ENCODE peak calls at places on chromosomes 13 and 19, in eight cellular contexts. Q is CD4-positive, CD25-positive, alpha-beta regulatory T cell; Y is PC-3; A is psoas muscle; J is SJCRH30; R is ovary; N is upper lobe of right lung; H is suprapubic skin. S is an unnamed sample.

GRCh38 chr19:43560687-43561086 is 14.6 kb downstream of the XRCC1 start:
- DNase-seq in Q (no peak), Y (no peak), A (no peak), J (no peak), R (no peak), N (no peak), H (no peak), S (peak; percentile 49)

GRCh38 chr13:61960981-61961380 is 545.3 kb upstream of the PCDH20 start:
- DNase-seq in Q (no peak), Y (no peak), A (no peak), J (no peak), R (no peak), N (no peak), H (no peak), S (no peak)

GRCh38 chr13:43878897-43879322 is 630 bp downstream of the CCDC122 start:
- DNase-seq in Q (no peak), Y (peak; percentile 45), A (peak; percentile 88), J (peak; percentile 65), R (no peak), N (peak; percentile 90), H (peak; percentile 86), S (peak; percentile 93)

GRCh38 chr19:46372901-46373572 is 26.1 kb downstream of the PPP5C start:
- DNase-seq in Q (no peak), Y (peak; percentile 5), A (no peak), J (no peak), R (peak; percentile 35), N (peak; percentile 60), H (peak; percentile 24), S (peak; percentile 76)

GRCh38 chr13:20206065-20206725 is 13.5 kb upstream of the GJB2 start:
- DNase-seq in Q (no peak), Y (no peak), A (no peak), J (no peak), R (no peak), N (no peak), H (no peak), S (no peak)

GRCh38 chr13:107867701-107868661 is 347.4 kb downstream of the LIG4 start:
- DNase-seq in Q (no peak), Y (peak; percentile 61), A (no peak), J (peak; percentile 21), R (no peak), N (peak; percentile 74), H (no peak), S (peak; percentile 75)

GRCh38 chr19:6516659-6517291 is 14.1 kb upstream of the TNFSF9 start:
- DNase-seq in Q (peak; percentile 86), Y (peak; percentile 93), A (peak; percentile 95), J (peak; percentile 44), R (peak; percentile 89), N (peak; percentile 96), H (peak; percentile 93), S (peak; percentile 95)

GRCh38 chr19:19782783-19783182 is 38.8 kb downstream of the ZNF506 start:
- DNase-seq in Q (no peak), Y (no peak), A (no peak), J (no peak), R (no peak), N (no peak), H (no peak), S (no peak)

DNA sequence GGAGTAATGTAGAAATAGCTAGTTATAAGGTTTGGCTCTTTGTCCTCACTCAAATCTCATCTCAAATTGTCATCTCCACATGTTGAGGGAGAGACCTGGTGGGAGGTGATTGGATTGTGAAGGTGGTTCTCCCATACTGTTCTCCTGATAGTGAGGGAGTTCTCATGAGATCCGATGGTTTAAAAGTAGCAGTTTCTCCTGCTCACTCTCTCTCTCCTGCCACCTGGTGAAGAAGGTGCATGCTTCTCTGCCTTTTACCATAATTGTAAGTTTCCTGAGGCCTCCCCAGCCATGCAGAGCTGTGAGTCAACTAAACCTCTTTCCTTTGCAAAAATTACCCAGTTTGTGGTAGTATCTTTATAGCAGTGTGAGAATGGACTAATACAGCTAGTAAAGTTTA is 849.4 kb downstream of the DACH1 start:
- DNase-seq in Q (no peak), Y (no peak), A (no peak), J (no peak), R (no peak), N (no peak), H (no peak), S (no peak)
- H3K27ac ChIP-seq in Q (no peak overlapping the region), Y (no peak overlapping the region), A (no peak overlapping the region), J (no peak overlapping the region), R (no peak overlapping the region), N (no peak overlapping the region), H (no peak overlapping the region), S (no peak overlapping the region)

DNA sequence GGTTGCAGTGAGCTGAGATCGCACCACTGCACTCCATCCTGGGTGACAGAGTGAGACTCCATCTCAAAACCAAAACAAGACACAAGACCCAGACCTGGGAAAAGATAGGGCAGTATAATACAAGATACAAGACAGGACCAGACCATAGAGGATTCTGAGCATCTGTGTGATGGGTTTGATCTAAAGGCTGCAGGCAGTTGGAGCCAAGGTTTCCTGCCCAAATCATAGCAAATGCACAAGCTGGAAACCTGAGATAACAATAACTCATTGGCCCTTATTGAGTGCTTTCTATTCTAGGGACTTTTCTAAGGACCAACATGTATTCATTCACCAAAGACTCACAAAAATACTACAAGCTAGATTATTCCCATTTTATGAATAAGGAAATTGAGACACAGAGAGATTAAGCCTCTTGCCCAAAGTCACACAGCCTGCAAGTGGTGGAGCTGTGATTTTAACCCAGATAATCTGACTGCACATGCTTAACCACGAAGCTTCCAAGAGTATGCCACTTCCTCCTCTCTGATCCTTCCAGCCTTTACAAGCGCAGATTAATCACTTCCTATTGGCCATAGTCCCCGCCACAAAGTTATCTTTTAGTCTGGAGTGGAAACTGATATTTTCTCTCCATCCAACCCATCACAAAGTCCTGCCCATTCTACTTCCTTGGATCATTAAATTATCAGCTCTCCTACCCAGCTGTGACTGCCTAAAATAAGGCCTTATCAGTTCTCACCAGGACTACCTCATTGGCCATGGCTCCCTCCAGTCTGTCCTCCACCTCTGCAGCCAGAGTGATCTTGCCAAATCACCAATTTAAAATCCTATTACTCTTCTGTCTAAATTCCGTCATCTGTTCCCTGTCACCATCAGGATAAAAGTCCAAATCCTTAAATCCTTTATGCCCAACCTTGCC is 147.2 kb downstream of the FLT1 start:
- DNase-seq in Q (peak; percentile 26), Y (peak; percentile 14), A (no peak), J (no peak), R (no peak), N (no peak), H (no peak), S (no peak)
- H3K4me1 ChIP-seq in Q (no peaks in the 10 kb centered on the region), Y (no peaks in the 10 kb centered on the region), A (no peaks in the 10 kb centered on the region), J (no peaks in the 10 kb centered on the region), R (no peaks in the 10 kb centered on the region), N (no peaks in the 10 kb centered on the region), H (no peaks in the 10 kb centered on the region), S (no peaks in the 10 kb centered on the region)

GRCh38 chr19:10271543-10272086 is 695 bp downstream of the ICAM1 start:
- DNase-seq in Q (peak; percentile 29), Y (no peak), A (no peak), J (no peak), R (no peak), N (no peak), H (no peak), S (peak; percentile 70)

GRCh38 chr19:10269333-10270179 is 1.4 kb upstream of the ICAM1 start:
- DNase-seq in Q (peak; percentile 86), Y (peak; percentile 88), A (peak; percentile 90), J (peak; percentile 77), R (peak; percentile 91), N (peak; percentile 94), H (peak; percentile 93), S (peak; percentile 94)

GRCh38 chr19:10270180-10270615 is 722 bp upstream of the ICAM1 start:
- DNase-seq in Q (peak; percentile 77), Y (no peak), A (peak; percentile 84), J (no peak), R (peak; percentile 71), N (peak; percentile 93), H (peak; percentile 89), S (peak; percentile 91)

GRCh38 chr19:10270616-10271394 is at the start of gene ICAM1:
- DNase-seq in Q (peak; percentile 88), Y (peak; percentile 70), A (peak; percentile 89), J (no peak), R (peak; percentile 84), N (peak; percentile 95), H (peak; percentile 96), S (peak; percentile 96)

DNA sequence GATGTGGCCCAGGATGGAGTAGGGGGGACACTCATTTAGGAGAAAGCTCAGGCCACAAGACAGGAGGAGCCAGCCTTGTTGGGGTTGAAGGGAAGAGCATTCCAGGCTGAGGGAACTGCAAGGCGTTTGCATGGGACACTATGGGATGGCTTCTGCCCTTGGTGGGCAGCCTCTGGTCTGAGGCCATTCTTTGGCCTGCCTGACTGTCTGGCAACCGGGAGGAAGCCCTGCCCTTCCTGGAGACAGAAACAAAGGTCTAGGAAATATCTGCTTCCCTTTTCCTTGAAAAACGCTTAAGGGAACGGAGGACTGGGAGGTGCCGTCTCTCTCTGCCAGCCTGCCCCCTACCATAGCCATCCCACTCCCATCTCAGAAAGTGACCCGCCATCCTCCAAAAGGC is 2.8 kb upstream of the ICAM1 start:
- DNase-seq in Q (no peak), Y (no peak), A (no peak), J (no peak), R (no peak), N (no peak), H (no peak), S (no peak)
- H3K27ac ChIP-seq in Q (no peak overlapping the region), Y (no peak overlapping the region), A (peak overlapping the region; percentile 60), J (no peak overlapping the region), R (no peak overlapping the region), N (peak overlapping the region; percentile 95), H (peak overlapping the region; percentile 62), S (peak overlapping the region; percentile 65)

DNA sequence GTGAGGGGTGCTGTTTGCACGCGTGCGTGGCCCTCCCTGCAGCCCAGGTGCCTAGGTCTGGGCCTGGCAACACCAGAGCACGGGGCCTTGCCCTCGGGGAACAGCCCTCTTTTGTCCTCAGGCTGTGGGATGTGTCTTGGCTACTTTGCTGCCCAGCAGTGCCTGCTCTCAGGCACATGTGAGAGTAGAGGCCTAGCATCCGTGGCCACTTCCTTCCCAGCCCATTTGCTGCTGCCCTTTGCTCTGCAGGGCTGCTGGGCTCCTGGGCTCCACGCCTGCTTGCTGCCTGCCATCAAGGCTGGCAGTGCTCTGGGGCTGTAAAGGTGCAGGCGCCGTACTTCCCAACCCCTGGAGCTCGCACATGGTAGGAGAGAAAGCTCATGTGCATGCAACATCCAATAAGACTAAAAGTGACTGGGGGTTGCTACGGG is 46.6 kb downstream of the CAPN12 start:
- DNase-seq in Q (no peak), Y (no peak), A (no peak), J (no peak), R (no peak), N (peak; percentile 52), H (no peak), S (no peak)
- H3K4me1 ChIP-seq in Q (peaks cover 65% of the 10 kb centered on the region), Y (peaks cover 28% of the 10 kb centered on the region), A (peaks cover 60% of the 10 kb centered on the region), J (peaks cover 37% of the 10 kb centered on the region), R (peaks cover 34% of the 10 kb centered on the region), N (peaks cover 91% of the 10 kb centered on the region), H (peaks cover 99% of the 10 kb centered on the region), S (peaks cover 82% of the 10 kb centered on the region)

DNA sequence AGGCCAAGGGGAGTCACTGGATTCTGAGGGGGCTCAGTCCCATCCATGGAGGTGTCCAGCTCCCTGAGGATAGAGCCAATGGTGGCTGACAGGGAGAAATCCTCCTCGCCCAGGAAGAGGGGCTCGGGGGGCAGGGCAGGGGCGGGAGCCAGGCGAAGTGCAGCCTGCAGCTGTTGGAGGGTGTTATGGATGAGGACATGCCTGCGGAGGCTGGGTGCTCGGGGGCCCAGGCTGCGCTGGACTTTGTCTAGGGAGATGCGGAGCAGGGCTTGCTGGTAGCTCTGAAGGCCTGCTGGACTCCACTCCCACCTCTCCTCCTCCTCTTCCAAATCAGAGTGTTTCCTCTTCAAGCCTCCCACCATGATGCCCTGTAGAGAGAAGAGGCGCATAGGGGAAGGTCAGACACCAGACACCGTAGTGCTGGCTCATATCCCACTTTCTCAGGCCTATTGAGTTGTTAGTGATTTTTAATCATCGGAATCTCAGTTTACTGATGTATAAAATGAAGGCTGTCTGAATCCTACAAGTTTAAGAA is 2.3 kb downstream of the SERTAD3 start:
- DNase-seq in Q (no peak), Y (no peak), A (no peak), J (peak; percentile 43), R (no peak), N (no peak), H (no peak), S (no peak)
- H3K27ac ChIP-seq in Q (peak overlapping the region; percentile 77), Y (no peak overlapping the region), A (peak overlapping the region; percentile 100), J (no peak overlapping the region), R (no peak overlapping the region), N (no peak overlapping the region), H (no peak overlapping the region), S (no peak overlapping the region)